ENCODE peak calls at places on chromosomes 16 and 17, in four cellular contexts. P is mesendoderm, G is IMR-90, Q is H1. D is an unnamed sample.

GRCh38 chr17:64252831-64253230 is 10.2 kb downstream of the TEX2 start:
- DNase-seq in P (peak; percentile 30), G (peak; percentile 30), Q (no peak), D (no peak)

GRCh38 chr16:351804-352520 is 561 bp downstream of the AXIN1 start:
- DNase-seq in P (peak; percentile 33), G (no peak), Q (no peak), D (no peak)

GRCh38 chr16:69498926-69499325 is 66.8 kb upstream of the NFAT5 start:
- DNase-seq in P (no peak), G (no peak), Q (no peak), D (no peak)

GRCh38 chr16:70737377-70738082 is 51.7 kb upstream of the MTSS2 start:
- DNase-seq in P (no peak), G (peak; percentile 99), Q (no peak), D (no peak)

GRCh38 chr16:31327675-31328225 is 27.2 kb upstream of the ITGAX start:
- DNase-seq in P (peak; percentile 59), G (no peak), Q (no peak), D (peak; percentile 48)

GRCh38 chr16:81456523-81457325 is 12.1 kb downstream of the CMIP start:
- DNase-seq in P (no peak), G (no peak), Q (no peak), D (no peak)

GRCh38 chr16:17301593-17302135 is 169.1 kb downstream of the XYLT1 start:
- DNase-seq in P (no peak), G (no peak), Q (no peak), D (no peak)

GRCh38 chr16:22375117-22375962 is 921 bp upstream of the CDR2 start:
- DNase-seq in P (peak; percentile 41), G (no peak), Q (no peak), D (no peak)

GRCh38 chr16:566475-567361 is at the start of gene NHLRC4:
- DNase-seq in P (peak; percentile 76), G (peak; percentile 54), Q (no peak), D (peak; percentile 86)

GRCh38 chr17:41457656-41458055 is 9.5 kb downstream of the KRT32 start:
- DNase-seq in P (no peak), G (no peak), Q (no peak), D (no peak)

GRCh38 chr17:62860962-62861873 is 53.1 kb upstream of the MARCHF10 start:
- DNase-seq in P (peak; percentile 77), G (peak; percentile 13), Q (no peak), D (no peak)

GRCh38 chr17:17018612-17019429 is 23.4 kb upstream of the MPRIP start:
- DNase-seq in P (no peak), G (no peak), Q (no peak), D (peak; percentile 36)

GRCh38 chr17:51510940-51511339 is 250.6 kb downstream of the UTP18 start:
- DNase-seq in P (no peak), G (no peak), Q (no peak), D (no peak)

GRCh38 chr16:58284488-58284887 is 10.3 kb downstream of the PRSS54 start:
- DNase-seq in P (no peak), G (no peak), Q (no peak), D (no peak)

GRCh38 chr17:80779961-80780380 is 211.7 kb upstream of the CHMP6 start:
- DNase-seq in P (no peak), G (peak; percentile 82), Q (no peak), D (no peak)

GRCh38 chr16:88448461-88449266 is 4.4 kb upstream of the ZFPM1 start:
- DNase-seq in P (no peak), G (no peak), Q (no peak), D (no peak)

GRCh38 chr16:11256657-11257130 is 690 bp upstream of the SOCS1 start:
- DNase-seq in P (peak; percentile 67), G (peak; percentile 25), Q (no peak), D (peak; percentile 57)

GRCh38 chr17:7046127-7046724 is 2.3 kb upstream of the SLC16A11 start:
- DNase-seq in P (peak; percentile 78), G (no peak), Q (no peak), D (peak; percentile 81)

GRCh38 chr16:11597268-11597690 is 10.6 kb upstream of the LITAF start:
- DNase-seq in P (no peak), G (no peak), Q (no peak), D (no peak)

GRCh38 chr17:8147141-8147804 is 4.9 kb downstream of the PER1 start:
- DNase-seq in P (no peak), G (no peak), Q (no peak), D (no peak)

GRCh38 chr17:41672153-41672552 is 16.5 kb upstream of the EIF1 start:
- DNase-seq in P (no peak), G (no peak), Q (no peak), D (no peak)

GRCh38 chr17:55086635-55087058 is 118.1 kb downstream of the STXBP4 start:
- DNase-seq in P (no peak), G (peak; percentile 90), Q (no peak), D (no peak)

GRCh38 chr17:19759934-19760530 is 11.9 kb upstream of the ALDH3A1 start:
- DNase-seq in P (no peak), G (no peak), Q (no peak), D (peak; percentile 63)

GRCh38 chr16:66001432-66001831 is 365.1 kb upstream of the CDH5 start:
- DNase-seq in P (no peak), G (peak; percentile 65), Q (no peak), D (no peak)

GRCh38 chr17:51120357-51120738 is 320 bp downstream of the SPAG9 start:
- DNase-seq in P (peak; percentile 71), G (peak; percentile 14), Q (no peak), D (no peak)

GRCh38 chr17:79626156-79626890 is 15.5 kb upstream of the RBFOX3 start:
- DNase-seq in P (no peak), G (no peak), Q (no peak), D (peak; percentile 65)

GRCh38 chr17:75810216-75810615 is 25.6 kb downstream of the UNK start:
- DNase-seq in P (no peak), G (no peak), Q (no peak), D (no peak)

GRCh38 chr16:31696968-31697743 is 169.5 kb downstream of the AHSP start:
- DNase-seq in P (peak; percentile 50), G (peak; percentile 53), Q (no peak), D (no peak)

GRCh38 chr16:87417511-87417910 is 25.4 kb downstream of the MAP1LC3B start:
- DNase-seq in P (no peak), G (no peak), Q (no peak), D (no peak)
- H3K56ac ChIP-seq in P (no peak overlapping the region), G (no peak overlapping the region), Q (no peak overlapping the region), D (no peak overlapping the region)

GRCh38 chr16:50275428-50276127 is 9.2 kb downstream of the ADCY7 start:
- DNase-seq in P (no peak), G (no peak), Q (no peak), D (no peak)

GRCh38 chr16:50276128-50276444 is 9.7 kb downstream of the ADCY7 start:
- DNase-seq in P (no peak), G (no peak), Q (no peak), D (no peak)

GRCh38 chr16:50276801-50277560 is 10.6 kb downstream of the ADCY7 start:
- DNase-seq in P (no peak), G (no peak), Q (no peak), D (no peak)

GRCh38 chr16:50279142-50279865 is 13.0 kb downstream of the ADCY7 start:
- DNase-seq in P (no peak), G (no peak), Q (no peak), D (no peak)

GRCh38 chr16:50278251-50278650 is 11.9 kb downstream of the ADCY7 start:
- DNase-seq in P (no peak), G (no peak), Q (no peak), D (no peak)
- H3K18ac ChIP-seq in P (no peak overlapping the region), G (no peak overlapping the region), Q (no peak overlapping the region), D (no peak overlapping the region)

DNA sequence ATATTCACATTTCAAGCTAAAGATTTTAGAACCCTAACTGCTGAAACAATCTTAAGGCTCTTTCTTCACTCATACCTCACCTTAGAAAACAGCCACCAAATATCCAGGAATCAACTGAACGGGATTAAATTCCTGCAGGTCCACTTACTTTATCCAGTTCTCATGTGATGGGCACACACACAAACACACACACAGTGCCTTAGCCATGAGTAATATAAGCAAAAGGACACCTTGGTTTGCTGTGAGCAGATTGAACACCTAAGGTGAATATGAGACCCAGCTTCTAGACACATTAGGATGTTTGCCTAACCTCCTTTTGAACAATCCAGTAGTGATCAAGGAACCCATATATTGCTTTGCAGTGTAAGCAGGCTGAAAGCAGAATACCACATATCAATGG is 81.5 kb downstream of the TUBD1 start:
- DNase-seq in P (no peak), G (no peak), Q (no peak), D (no peak)
- H4K8ac ChIP-seq in P (no peak overlapping the region), G (no peak overlapping the region), Q (no peak overlapping the region), D (no peak overlapping the region)

GRCh38 chr16:2009302-2009711 is 314 bp downstream of the ZNF598 start:
- DNase-seq in P (no peak), G (no peak), Q (no peak), D (no peak)
- H3K56ac ChIP-seq in P (peak overlapping the region; percentile 96), G (peak overlapping the region; percentile 71), Q (no peak overlapping the region), D (no peak overlapping the region)

D was measured in H9.